ENCODE peak calls at places on chromosomes 11 and 22, in five cellular contexts. A is K562, I is GM12878, G is H1, F is HepG2. T is an unnamed sample.
A peak's percentile ranks its signal among the peaks of the same experiment; 100 is the strongest.

GRCh38 chr22:32018056-32018455 is 25.0 kb upstream of the SLC5A1 start:
- DNase-seq in I (no peak), F (no peak), A (no peak), G (no peak), T (no peak)

GRCh38 chr22:35480143-35480542 is 60.5 kb upstream of the RASD2 start:
- DNase-seq in G (no peak), I (no peak), F (no peak), A (no peak), T (no peak)

GRCh38 chr11:94100253-94100652 is 28.4 kb upstream of the PANX1 start:
- DNase-seq in F (no peak), G (no peak), A (no peak), I (no peak), T (no peak)

GRCh38 chr11:43548921-43549320 is 131.6 kb upstream of the HSD17B12 start:
- DNase-seq in F (no peak), I (no peak), A (no peak), G (no peak), T (no peak)

GRCh38 chr22:21569459-21570161 is 2.1 kb downstream of the UBE2L3 start:
- DNase-seq in G (no peak), F (no peak), I (no peak), A (peak; percentile 49), T (no peak)

GRCh38 chr22:26502688-26503561 is 9.3 kb downstream of the TFIP11 start:
- DNase-seq in G (no peak), F (no peak), A (peak; percentile 37), I (no peak), T (peak; percentile 90)

GRCh38 chr11:107017433-107018227 is 646 bp downstream of the GUCY1A2 start:
- DNase-seq in A (peak; percentile 36), I (no peak), G (no peak), F (peak; percentile 2), T (peak; percentile 88)

GRCh38 chr11:13152264-13152663 is 125.3 kb upstream of the BMAL1 start:
- DNase-seq in I (no peak), A (no peak), G (no peak), F (no peak), T (no peak)

GRCh38 chr11:74182635-74183034 is 11.5 kb downstream of the PPME1 start:
- DNase-seq in I (no peak), F (no peak), A (no peak), G (no peak), T (no peak)

GRCh38 chr11:91850533-91851305 is 373.9 kb upstream of the FAT3 start:
- DNase-seq in I (no peak), F (no peak), G (no peak), A (no peak), T (peak; percentile 10)

GRCh38 chr11:23778971-23779370 is 717.9 kb upstream of the LUZP2 start:
- DNase-seq in I (no peak), A (no peak), F (no peak), G (no peak), T (no peak)

GRCh38 chr22:49967333-49968241 is 7.0 kb downstream of the PIM3 start:
- DNase-seq in I (no peak), F (peak; percentile 70), G (no peak), A (no peak), T (no peak)

GRCh38 chr11:57641426-57641825 is 8.3 kb downstream of the YPEL4 start:
- DNase-seq in A (peak; percentile 63), G (no peak), I (no peak), F (peak; percentile 47), T (peak; percentile 71)

GRCh38 chr11:102709211-102709980 is 3.8 kb upstream of the MMP27 start:
- DNase-seq in I (no peak), A (no peak), F (no peak), G (no peak), T (no peak)

GRCh38 chr22:46187862-46188261 is 37.5 kb downstream of the PPARA start:
- DNase-seq in F (no peak), A (no peak), I (no peak), G (no peak), T (no peak)

DNA sequence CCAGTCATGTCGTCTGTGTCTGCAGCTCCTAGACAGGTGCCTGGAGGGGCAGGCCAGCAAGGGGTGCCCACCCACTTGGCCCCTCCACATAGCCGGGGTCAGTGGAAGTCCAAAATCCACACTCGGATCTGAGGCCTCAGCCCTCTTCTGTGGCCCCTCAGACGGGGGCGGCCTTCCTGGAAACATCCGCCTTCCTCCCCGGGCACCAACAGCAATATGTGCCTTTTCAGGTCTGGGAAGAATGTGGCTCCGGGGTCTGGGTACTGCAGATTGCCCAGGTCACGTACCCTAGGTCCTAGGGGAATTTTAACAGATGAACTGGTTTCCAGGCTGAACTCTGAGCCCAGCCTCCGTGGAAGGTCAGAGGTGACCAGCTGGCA is 208.6 kb downstream of the CTTN start:
- DNase-seq in A (no peak), G (no peak), F (no peak), I (no peak), T (no peak)
- H3K4me1 ChIP-seq in A (peaks cover 4% of the 10 kb centered on the region), G (peaks cover 20% of the 10 kb centered on the region), F (peaks cover 15% of the 10 kb centered on the region), I (no peaks in the 10 kb centered on the region), T (peaks cover 35% of the 10 kb centered on the region)

GRCh38 chr11:36364551-36364950 is 68.5 kb downstream of the PRR5L start:
- DNase-seq in F (no peak), G (no peak), I (no peak), A (no peak), T (no peak)
- H3K4me2 ChIP-seq in F (no peak overlapping the region), G (no peak overlapping the region), I (no peak overlapping the region), A (no peak overlapping the region), T (no peak overlapping the region)

DNA sequence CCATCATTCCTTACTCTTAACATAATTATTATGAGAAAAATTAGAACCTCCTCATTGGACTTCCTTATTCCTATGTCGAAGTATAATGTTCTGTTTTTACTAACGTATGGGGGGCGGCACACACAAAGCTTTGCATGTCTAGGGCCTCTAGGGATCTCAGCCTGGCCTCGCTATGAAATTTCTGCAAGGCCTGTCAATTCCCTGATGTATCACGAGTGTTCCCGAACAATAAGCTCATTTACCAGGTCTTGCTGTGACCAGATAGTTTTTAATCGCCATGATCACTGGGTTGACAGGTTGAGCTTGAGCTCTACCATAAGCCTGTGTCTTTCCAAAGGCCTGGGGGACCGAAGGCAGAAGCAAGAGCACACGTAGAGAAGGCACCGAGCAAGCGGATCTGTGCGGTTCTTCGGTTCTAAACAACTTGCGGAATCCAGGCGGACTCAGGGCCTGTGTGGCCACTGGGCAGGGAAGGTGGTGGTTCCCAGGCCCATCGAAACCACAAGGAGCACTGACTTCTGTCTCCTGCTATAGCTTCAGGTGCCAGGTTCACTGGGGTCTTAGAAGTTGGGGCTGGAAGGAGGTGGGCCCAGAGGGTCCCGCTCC is 10.4 kb upstream of the FXYD2 start:
- DNase-seq in A (no peak), I (no peak), G (no peak), F (no peak), T (no peak)
- TF ChIP-seq CREB1 in A (no peak), I (no peak), G (no peak), F (no peak), T (no peak)

GRCh38 chr22:23534201-23534850 is 45.8 kb downstream of the IGLL1 start:
- DNase-seq in A (no peak), I (no peak), G (no peak), F (no peak), T (no peak)
- H3K4me1 ChIP-seq in A (peaks cover 59% of the 10 kb centered on the region), I (no peaks in the 10 kb centered on the region), G (peaks cover 32% of the 10 kb centered on the region), F (peaks cover 91% of the 10 kb centered on the region), T (peaks cover 56% of the 10 kb centered on the region)

GRCh38 chr22:24431309-24432034 is 4.1 kb downstream of the ADORA2A start:
- DNase-seq in I (no peak), A (no peak), F (no peak), G (no peak), T (no peak)
- H3K4me2 ChIP-seq in I (peak overlapping the region; percentile 83), A (no peak overlapping the region), F (no peak overlapping the region), G (no peak overlapping the region), T (no peak overlapping the region)

GRCh38 chr11:110000858-110001257 is 92.3 kb upstream of the ZC3H12C start:
- DNase-seq in I (no peak), A (no peak), F (no peak), G (no peak), T (no peak)

GRCh38 chr11:109998921-109999320 is 94.3 kb upstream of the ZC3H12C start:
- DNase-seq in I (no peak), F (no peak), A (no peak), G (no peak), T (no peak)

GRCh38 chr11:110000045-110000502 is 93.1 kb upstream of the ZC3H12C start:
- DNase-seq in I (peak; percentile 92), F (no peak), G (no peak), A (peak; percentile 48), T (no peak)

DNA sequence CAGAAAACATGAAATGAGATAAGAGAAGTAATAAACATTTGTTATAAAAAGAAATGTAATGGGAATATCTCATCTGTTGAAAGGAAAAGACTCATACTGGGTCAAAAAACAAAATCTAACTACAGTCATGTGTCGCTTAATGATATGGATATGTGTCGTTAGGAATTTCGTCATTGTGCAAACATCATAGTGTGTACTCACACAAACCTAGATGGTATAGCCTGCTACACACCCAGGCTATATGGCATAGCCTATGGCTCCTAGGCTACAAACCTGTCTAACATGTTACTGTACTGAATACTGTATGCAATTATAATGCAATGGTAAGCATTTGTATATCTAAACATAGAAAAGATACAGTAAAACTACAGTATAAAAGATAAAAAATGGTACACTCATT is 89.8 kb upstream of the ZC3H12C start:
- DNase-seq in I (no peak), G (no peak), A (no peak), F (no peak), T (no peak)
- TF ChIP-seq CREB1 in I (no peak), G (no peak), A (no peak), F (no peak), T (no peak)

GRCh38 chr11:1776944-1777715 is 13.4 kb upstream of the CTSD start:
- DNase-seq in F (no peak), G (no peak), I (no peak), A (no peak), T (no peak)
- H3K4me1 ChIP-seq in F (peaks cover 12% of the 10 kb centered on the region), G (peaks cover 7% of the 10 kb centered on the region), I (peaks cover 4% of the 10 kb centered on the region), A (peaks cover 63% of the 10 kb centered on the region), T (peaks cover 6% of the 10 kb centered on the region)

GRCh38 chr22:17706947-17707346 is 67.3 kb downstream of the BID start:
- DNase-seq in I (no peak), A (no peak), G (no peak), F (no peak), T (no peak)
- H3K4me2 ChIP-seq in I (peak overlapping the region; percentile 67), A (no peak overlapping the region), G (no peak overlapping the region), F (no peak overlapping the region), T (no peak overlapping the region)

GRCh38 chr11:69703711-69704507 is at the start of gene FGF19:
- DNase-seq in I (no peak), A (no peak), F (no peak), G (no peak), T (peak; percentile 87)

GRCh38 chr11:69700278-69701140 is 3.3 kb downstream of the FGF19 start:
- DNase-seq in F (peak; percentile 66), A (peak; percentile 85), I (no peak), G (no peak), T (peak; percentile 86)

GRCh38 chr11:69704508-69705245 is 855 bp upstream of the FGF19 start:
- DNase-seq in I (no peak), G (no peak), A (peak; percentile 30), F (no peak), T (peak; percentile 98)

GRCh38 chr11:69702769-69703510 is 882 bp downstream of the FGF19 start:
- DNase-seq in F (no peak), I (no peak), G (no peak), A (no peak), T (peak; percentile 76)

GRCh38 chr11:69702239-69702668 is 1.6 kb downstream of the FGF19 start:
- DNase-seq in A (no peak), I (no peak), G (no peak), F (peak; percentile 69), T (peak; percentile 93)
- TF ChIP-seq CREB1 in A (no peak), I (no peak), G (no peak), F (no peak), T (no peak)